ENCODE peak calls at places on chromosomes 7 and 10, in ten cellular contexts. One of them, this sample, is unnamed.

GRCh38 chr7:1539346-1540321 is 9.1 kb downstream of the MAFK start:
- DNase-seq in GM23248: peak
- DNase-seq in psoas muscle: peak
- DNase-seq in effector memory CD4-positive, alpha-beta T cell: no peak
- DNase-seq in colonic mucosa: no peak
- DNase-seq in heart right ventricle: peak
- DNase-seq in aorta: no peak
- DNase-seq in cardiac muscle cell: no peak
- DNase-seq in mesenchymal stem cell: peak
- DNase-seq in astrocyte: peak
- DNase-seq in this sample: no peak

GRCh38 chr10:132446661-132447445 is 49.9 kb downstream of the PWWP2B start:
- DNase-seq in psoas muscle: no peak
- DNase-seq in mesenchymal stem cell: peak
- DNase-seq in aorta: no peak
- DNase-seq in cardiac muscle cell: peak
- DNase-seq in heart right ventricle: no peak
- DNase-seq in astrocyte: no peak
- DNase-seq in GM23248: peak
- DNase-seq in colonic mucosa: peak
- DNase-seq in effector memory CD4-positive, alpha-beta T cell: peak
- DNase-seq in this sample: no peak

GRCh38 chr10:99975942-99976809 is 33.6 kb downstream of the DNMBP start:
- DNase-seq in cardiac muscle cell: no peak
- DNase-seq in psoas muscle: no peak
- DNase-seq in mesenchymal stem cell: peak
- DNase-seq in aorta: no peak
- DNase-seq in astrocyte: peak
- DNase-seq in colonic mucosa: no peak
- DNase-seq in effector memory CD4-positive, alpha-beta T cell: no peak
- DNase-seq in heart right ventricle: no peak
- DNase-seq in GM23248: peak
- DNase-seq in this sample: peak

GRCh38 chr7:108057951-108058391 is 55.0 kb upstream of the LAMB1 start:
- DNase-seq in astrocyte: no peak
- DNase-seq in aorta: no peak
- DNase-seq in colonic mucosa: no peak
- DNase-seq in cardiac muscle cell: no peak
- DNase-seq in mesenchymal stem cell: no peak
- DNase-seq in GM23248: no peak
- DNase-seq in psoas muscle: no peak
- DNase-seq in heart right ventricle: no peak
- DNase-seq in effector memory CD4-positive, alpha-beta T cell: no peak
- DNase-seq in this sample: no peak

GRCh38 chr10:69810097-69810496 is 8.4 kb downstream of the COL13A1 start:
- DNase-seq in mesenchymal stem cell: no peak
- DNase-seq in psoas muscle: no peak
- DNase-seq in cardiac muscle cell: peak
- DNase-seq in aorta: no peak
- DNase-seq in colonic mucosa: no peak
- DNase-seq in effector memory CD4-positive, alpha-beta T cell: no peak
- DNase-seq in GM23248: no peak
- DNase-seq in heart right ventricle: no peak
- DNase-seq in astrocyte: peak
- DNase-seq in this sample: no peak

GRCh38 chr10:114520453-114520852 is 116.2 kb upstream of the AFAP1L2 start:
- DNase-seq in astrocyte: peak
- DNase-seq in GM23248: peak
- DNase-seq in effector memory CD4-positive, alpha-beta T cell: no peak
- DNase-seq in cardiac muscle cell: no peak
- DNase-seq in aorta: no peak
- DNase-seq in heart right ventricle: no peak
- DNase-seq in psoas muscle: no peak
- DNase-seq in colonic mucosa: no peak
- DNase-seq in mesenchymal stem cell: peak
- DNase-seq in this sample: no peak

GRCh38 chr7:44415510-44415909 is 74.9 kb downstream of the NUDCD3 start:
- DNase-seq in psoas muscle: no peak
- DNase-seq in effector memory CD4-positive, alpha-beta T cell: no peak
- DNase-seq in heart right ventricle: no peak
- DNase-seq in aorta: no peak
- DNase-seq in astrocyte: no peak
- DNase-seq in GM23248: no peak
- DNase-seq in mesenchymal stem cell: no peak
- DNase-seq in cardiac muscle cell: no peak
- DNase-seq in colonic mucosa: no peak
- DNase-seq in this sample: no peak

GRCh38 chr7:128452552-128452951 is 3.1 kb upstream of the HILPDA start:
- DNase-seq in astrocyte: no peak
- DNase-seq in psoas muscle: no peak
- DNase-seq in cardiac muscle cell: no peak
- DNase-seq in heart right ventricle: no peak
- DNase-seq in GM23248: no peak
- DNase-seq in colonic mucosa: no peak
- DNase-seq in mesenchymal stem cell: no peak
- DNase-seq in aorta: no peak
- DNase-seq in effector memory CD4-positive, alpha-beta T cell: no peak
- DNase-seq in this sample: no peak

DNA sequence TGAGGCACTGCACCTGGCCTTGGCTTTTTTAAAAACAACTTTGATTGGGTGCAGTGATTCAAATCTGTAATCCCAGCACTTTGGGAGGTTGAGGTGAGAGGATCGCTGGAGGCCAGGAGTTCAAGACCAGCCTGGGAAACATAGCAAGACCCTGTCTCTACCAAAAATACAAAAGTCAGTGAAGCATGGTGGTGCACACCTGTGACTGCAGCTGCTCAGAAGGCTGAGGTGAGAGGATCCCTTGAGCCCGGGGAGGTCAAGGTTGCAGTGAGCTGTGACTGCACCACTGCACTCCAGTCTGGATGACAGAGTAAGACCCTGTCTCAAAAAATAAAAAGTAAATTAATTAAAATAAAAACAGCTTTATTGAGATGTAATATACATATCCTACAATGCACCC is 84.9 kb downstream of the NPTX2 start:
- DNase-seq in GM23248: no peak
- DNase-seq in colonic mucosa: no peak
- DNase-seq in psoas muscle: no peak
- DNase-seq in astrocyte: no peak
- DNase-seq in heart right ventricle: no peak
- DNase-seq in cardiac muscle cell: no peak
- DNase-seq in mesenchymal stem cell: no peak
- DNase-seq in effector memory CD4-positive, alpha-beta T cell: no peak
- DNase-seq in aorta: no peak
- DNase-seq in this sample: no peak
- H3K27ac ChIP-seq in GM23248: no peak
- H3K27ac ChIP-seq in colonic mucosa: no peak
- H3K27ac ChIP-seq in psoas muscle: no peak
- H3K27ac ChIP-seq in astrocyte: no peak
- H3K27ac ChIP-seq in heart right ventricle: no peak
- H3K27ac ChIP-seq in cardiac muscle cell: no peak
- H3K27ac ChIP-seq in mesenchymal stem cell: no peak
- H3K27ac ChIP-seq in effector memory CD4-positive, alpha-beta T cell: no peak
- H3K27ac ChIP-seq in aorta: no peak
- H3K27ac ChIP-seq in this sample: no peak

GRCh38 chr10:48634984-48635557 is 30.2 kb upstream of the ARHGAP22 start:
- DNase-seq in cardiac muscle cell: no peak
- DNase-seq in effector memory CD4-positive, alpha-beta T cell: no peak
- DNase-seq in aorta: no peak
- DNase-seq in mesenchymal stem cell: no peak
- DNase-seq in astrocyte: no peak
- DNase-seq in GM23248: no peak
- DNase-seq in heart right ventricle: no peak
- DNase-seq in colonic mucosa: no peak
- DNase-seq in psoas muscle: no peak
- DNase-seq in this sample: no peak

GRCh38 chr10:48632166-48632565 is 27.3 kb upstream of the ARHGAP22 start:
- DNase-seq in mesenchymal stem cell: no peak
- DNase-seq in cardiac muscle cell: no peak
- DNase-seq in psoas muscle: no peak
- DNase-seq in astrocyte: no peak
- DNase-seq in effector memory CD4-positive, alpha-beta T cell: no peak
- DNase-seq in heart right ventricle: no peak
- DNase-seq in aorta: no peak
- DNase-seq in GM23248: peak
- DNase-seq in colonic mucosa: no peak
- DNase-seq in this sample: no peak

GRCh38 chr10:48636231-48636630 is 31.4 kb upstream of the ARHGAP22 start:
- DNase-seq in cardiac muscle cell: no peak
- DNase-seq in effector memory CD4-positive, alpha-beta T cell: no peak
- DNase-seq in psoas muscle: no peak
- DNase-seq in aorta: no peak
- DNase-seq in heart right ventricle: no peak
- DNase-seq in colonic mucosa: no peak
- DNase-seq in mesenchymal stem cell: no peak
- DNase-seq in GM23248: no peak
- DNase-seq in astrocyte: no peak
- DNase-seq in this sample: no peak

GRCh38 chr10:48633381-48634197 is 28.7 kb upstream of the ARHGAP22 start:
- DNase-seq in effector memory CD4-positive, alpha-beta T cell: no peak
- DNase-seq in mesenchymal stem cell: no peak
- DNase-seq in aorta: no peak
- DNase-seq in astrocyte: no peak
- DNase-seq in GM23248: no peak
- DNase-seq in colonic mucosa: no peak
- DNase-seq in heart right ventricle: no peak
- DNase-seq in cardiac muscle cell: no peak
- DNase-seq in psoas muscle: no peak
- DNase-seq in this sample: no peak

DNA sequence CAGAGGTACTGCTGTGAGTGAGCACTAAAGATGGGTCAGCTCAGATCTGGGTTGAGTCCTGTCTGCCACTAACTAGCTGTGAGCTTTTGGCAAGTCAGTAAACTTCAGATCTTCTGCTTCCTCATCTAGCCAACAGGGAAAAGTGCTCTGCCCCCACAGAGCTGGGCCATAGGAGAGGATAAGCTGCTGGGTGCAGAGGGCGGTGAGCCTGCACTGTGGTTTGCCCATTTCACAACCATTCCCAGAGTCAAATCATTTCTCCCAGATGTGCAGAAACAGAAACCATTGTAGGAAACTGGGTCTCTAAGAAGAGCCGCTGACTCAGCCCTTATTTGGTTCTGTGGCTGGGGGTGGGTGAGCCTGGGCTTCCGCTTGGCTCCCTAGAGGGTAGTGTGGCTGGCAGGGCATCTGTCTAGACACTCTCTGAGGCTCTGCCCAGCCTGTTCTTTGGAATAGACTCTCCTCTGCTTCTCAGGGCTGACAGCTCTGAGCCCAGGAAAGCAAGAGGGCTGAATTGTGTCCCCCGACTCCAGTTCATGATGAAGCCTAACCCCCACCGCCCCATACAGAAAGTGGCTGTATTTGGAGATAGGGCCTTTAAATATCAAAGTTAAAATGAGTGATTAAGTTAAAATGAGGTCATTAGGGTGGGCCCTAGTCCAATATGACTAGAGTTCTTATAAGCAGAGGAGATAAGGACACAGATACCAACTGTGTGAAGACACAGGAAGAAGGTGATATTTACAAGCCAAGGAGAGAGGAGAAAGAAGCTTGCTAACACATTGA is 29.5 kb upstream of the ARHGAP22 start:
- DNase-seq in heart right ventricle: peak
- DNase-seq in colonic mucosa: peak
- DNase-seq in effector memory CD4-positive, alpha-beta T cell: no peak
- DNase-seq in astrocyte: peak
- DNase-seq in GM23248: peak
- DNase-seq in psoas muscle: peak
- DNase-seq in mesenchymal stem cell: peak
- DNase-seq in aorta: peak
- DNase-seq in cardiac muscle cell: no peak
- DNase-seq in this sample: peak
- H3K4me3 ChIP-seq in heart right ventricle: no peak
- H3K4me3 ChIP-seq in colonic mucosa: no peak
- H3K4me3 ChIP-seq in effector memory CD4-positive, alpha-beta T cell: no peak
- H3K4me3 ChIP-seq in astrocyte: no peak
- H3K4me3 ChIP-seq in GM23248: peak
- H3K4me3 ChIP-seq in psoas muscle: no peak
- H3K4me3 ChIP-seq in mesenchymal stem cell: peak
- H3K4me3 ChIP-seq in aorta: no peak
- H3K4me3 ChIP-seq in cardiac muscle cell: no peak
- H3K4me3 ChIP-seq in this sample: no peak

DNA sequence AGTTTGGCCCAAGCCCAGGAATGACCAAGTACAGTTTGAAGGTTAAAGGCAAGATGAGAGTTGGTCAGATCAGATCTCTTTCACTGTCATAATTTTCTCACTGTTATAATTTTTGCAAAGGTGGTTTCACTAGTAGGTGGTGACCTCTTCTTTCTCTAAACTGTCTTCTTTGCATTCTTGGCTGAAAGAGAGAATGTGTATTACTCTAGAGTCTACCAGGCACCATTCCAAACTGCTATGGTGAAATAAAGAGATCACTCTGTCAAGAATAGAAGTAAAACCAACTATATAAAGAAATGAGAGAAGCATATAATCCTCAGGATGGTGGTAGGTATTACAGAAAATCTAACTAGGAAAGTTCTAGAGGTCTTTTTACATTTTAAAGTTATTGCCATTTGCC is 72.7 kb downstream of the DYNC1I1 start:
- DNase-seq in astrocyte: no peak
- DNase-seq in mesenchymal stem cell: no peak
- DNase-seq in psoas muscle: no peak
- DNase-seq in effector memory CD4-positive, alpha-beta T cell: no peak
- DNase-seq in colonic mucosa: no peak
- DNase-seq in heart right ventricle: no peak
- DNase-seq in GM23248: peak
- DNase-seq in aorta: no peak
- DNase-seq in cardiac muscle cell: no peak
- DNase-seq in this sample: no peak
- H3K27ac ChIP-seq in astrocyte: no peak
- H3K27ac ChIP-seq in mesenchymal stem cell: no peak
- H3K27ac ChIP-seq in psoas muscle: no peak
- H3K27ac ChIP-seq in effector memory CD4-positive, alpha-beta T cell: no peak
- H3K27ac ChIP-seq in colonic mucosa: no peak
- H3K27ac ChIP-seq in heart right ventricle: no peak
- H3K27ac ChIP-seq in GM23248: no peak
- H3K27ac ChIP-seq in aorta: no peak
- H3K27ac ChIP-seq in cardiac muscle cell: no peak
- H3K27ac ChIP-seq in this sample: no peak

GRCh38 chr7:42237162-42237821 is at the start of gene GLI3:
- DNase-seq in colonic mucosa: peak
- DNase-seq in aorta: peak
- DNase-seq in heart right ventricle: peak
- DNase-seq in cardiac muscle cell: peak
- DNase-seq in astrocyte: peak
- DNase-seq in mesenchymal stem cell: peak
- DNase-seq in psoas muscle: peak
- DNase-seq in effector memory CD4-positive, alpha-beta T cell: no peak
- DNase-seq in GM23248: peak
- DNase-seq in this sample: peak
- H3K4me3 ChIP-seq in colonic mucosa: peak
- H3K4me3 ChIP-seq in aorta: peak
- H3K4me3 ChIP-seq in heart right ventricle: peak
- H3K4me3 ChIP-seq in cardiac muscle cell: peak
- H3K4me3 ChIP-seq in astrocyte: peak
- H3K4me3 ChIP-seq in mesenchymal stem cell: peak
- H3K4me3 ChIP-seq in psoas muscle: peak
- H3K4me3 ChIP-seq in effector memory CD4-positive, alpha-beta T cell: peak
- H3K4me3 ChIP-seq in GM23248: peak
- H3K4me3 ChIP-seq in this sample: peak

GRCh38 chr7:50646069-50646468 is 80.9 kb upstream of the DDC start:
- DNase-seq in colonic mucosa: no peak
- DNase-seq in effector memory CD4-positive, alpha-beta T cell: no peak
- DNase-seq in heart right ventricle: no peak
- DNase-seq in cardiac muscle cell: no peak
- DNase-seq in aorta: no peak
- DNase-seq in GM23248: no peak
- DNase-seq in mesenchymal stem cell: no peak
- DNase-seq in astrocyte: no peak
- DNase-seq in psoas muscle: no peak
- DNase-seq in this sample: no peak
- H3K27ac ChIP-seq in colonic mucosa: no peak
- H3K27ac ChIP-seq in effector memory CD4-positive, alpha-beta T cell: no peak
- H3K27ac ChIP-seq in heart right ventricle: no peak
- H3K27ac ChIP-seq in cardiac muscle cell: no peak
- H3K27ac ChIP-seq in aorta: no peak
- H3K27ac ChIP-seq in GM23248: no peak
- H3K27ac ChIP-seq in mesenchymal stem cell: no peak
- H3K27ac ChIP-seq in astrocyte: no peak
- H3K27ac ChIP-seq in psoas muscle: peak
- H3K27ac ChIP-seq in this sample: no peak